ENCODE peak calls at places on chromosomes 6 and 20, in nine cellular contexts. N is H9; G is endothelial cell; R is CD8-positive, alpha-beta T cell; I is nephron progenitor cell; H is HCT116; C is A549; A is neural crest cell; Q is GM12865. E is an unnamed sample.

GRCh38 chr6:158799051-158799792 is 19.9 kb downstream of the EZR start:
- DNase-seq in G (no peak), C (no peak), I (no peak), H (no peak), R (no peak), Q (no peak), A (no peak), N (no peak), E (no peak)

GRCh38 chr6:163092846-163093245 is 321.7 kb upstream of the QKI start:
- DNase-seq in H (no peak), A (no peak), N (no peak), I (no peak), C (no peak), Q (no peak), G (no peak), R (no peak), E (no peak)

GRCh38 chr6:136014454-136015421 is 163.2 kb downstream of the PDE7B start:
- DNase-seq in Q (no peak), I (no peak), G (no peak), H (no peak), C (peak; percentile 60), R (no peak), N (no peak), A (no peak), E (peak; percentile 81)

GRCh38 chr20:53713328-53714056 is 119.9 kb upstream of the ZNF217 start:
- DNase-seq in N (peak; percentile 68), H (no peak), I (no peak), C (no peak), A (no peak), Q (no peak), R (no peak), G (no peak), E (no peak)

GRCh38 chr6:16257999-16258708 is 19.8 kb downstream of the GMPR start:
- DNase-seq in R (no peak), G (no peak), I (no peak), N (peak; percentile 74), H (no peak), A (no peak), C (no peak), Q (no peak), E (no peak)

GRCh38 chr6:32882879-32883250 is 28.9 kb downstream of the PSMB9 start:
- DNase-seq in R (no peak), N (no peak), H (no peak), A (no peak), Q (no peak), I (no peak), G (no peak), C (no peak), E (no peak)

GRCh38 chr6:159693894-159694545 is 979 bp upstream of the SOD2 start:
- DNase-seq in N (peak; percentile 27), R (peak; percentile 61), H (no peak), I (no peak), C (no peak), G (no peak), Q (peak; percentile 47), A (no peak), E (no peak)

GRCh38 chr20:25739615-25740320 is 43.1 kb upstream of the ZNF337 start:
- DNase-seq in A (no peak), N (no peak), C (no peak), G (no peak), I (no peak), H (no peak), R (no peak), Q (no peak), E (no peak)

GRCh38 chr6:20708367-20709124 is 174.3 kb downstream of the CDKAL1 start:
- DNase-seq in G (no peak), H (no peak), Q (peak; percentile 80), C (no peak), R (peak; percentile 51), I (no peak), N (no peak), A (no peak), E (no peak)

GRCh38 chr6:35765739-35766138 is 10.7 kb upstream of the CLPSL2 start:
- DNase-seq in Q (no peak), I (no peak), H (no peak), R (no peak), N (peak; percentile 49), A (no peak), G (no peak), C (no peak), E (no peak)

GRCh38 chr6:45074423-45074822 is 253.7 kb upstream of the RUNX2 start:
- DNase-seq in G (no peak), H (no peak), I (no peak), R (no peak), A (no peak), C (no peak), N (no peak), Q (no peak), E (no peak)

GRCh38 chr20:25022680-25023079 is 30.1 kb upstream of the APMAP start:
- DNase-seq in Q (no peak), C (no peak), G (no peak), H (no peak), I (no peak), R (no peak), N (no peak), A (no peak), E (no peak)

GRCh38 chr6:109383438-109383940 is 1.2 kb upstream of the CD164 start:
- DNase-seq in R (no peak), H (no peak), A (no peak), G (no peak), N (no peak), I (no peak), Q (no peak), C (no peak), E (no peak)
- TF ChIP-seq CTCF in R (peak; percentile 8), H (no peak), A (no peak), G (peak; percentile 48), N (no peak), I (no peak), Q (no peak), C (no peak), E (no peak)

DNA sequence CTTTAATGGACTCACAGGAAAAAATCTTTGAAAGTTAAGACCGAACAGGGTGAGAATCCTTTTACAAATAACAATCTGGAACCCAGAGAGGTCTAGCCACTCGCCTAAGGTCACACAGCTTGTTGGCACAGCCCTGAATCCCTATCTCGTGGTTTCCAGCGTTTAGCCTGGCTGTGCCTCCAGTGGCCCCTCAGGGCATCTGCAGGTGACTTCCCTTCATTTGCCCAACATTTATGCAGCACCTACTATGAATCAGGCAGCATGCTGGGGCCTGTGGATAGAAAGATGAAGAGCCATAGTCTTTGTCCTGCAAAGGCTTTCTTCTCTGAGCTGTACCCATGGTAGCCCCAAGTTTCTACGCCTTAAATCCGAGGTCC is 2.6 kb upstream of the NR2E1 start:
- DNase-seq in A (no peak), R (no peak), H (peak; percentile 12), I (no peak), N (peak; percentile 57), Q (no peak), C (no peak), G (no peak), E (no peak)
- TF ChIP-seq CTCF in A (no peak), R (no peak), H (no peak), I (no peak), N (peak; percentile 44), Q (peak; percentile 31), C (no peak), G (no peak), E (no peak)

DNA sequence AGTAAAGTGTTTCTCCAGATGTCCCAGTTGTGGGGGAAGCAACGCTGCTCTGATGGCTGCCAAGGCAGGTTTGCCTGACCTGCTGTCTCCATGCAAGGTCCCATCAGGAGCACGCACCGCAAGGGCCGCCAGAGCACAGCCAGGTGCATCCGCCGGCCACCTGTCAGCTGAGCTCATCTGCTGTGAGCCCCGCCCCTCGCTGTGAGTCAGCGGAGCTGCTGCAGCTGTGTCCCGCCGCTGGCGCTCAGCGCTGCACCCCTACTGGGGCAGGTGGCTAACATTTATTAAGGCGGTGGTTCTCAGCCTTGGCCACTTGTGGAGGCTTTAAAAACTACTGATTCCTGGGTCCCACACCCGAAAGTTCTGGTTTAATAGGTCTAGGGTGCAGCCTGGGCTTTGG is 225.7 kb downstream of the UST start:
- DNase-seq in I (peak; percentile 65), Q (peak; percentile 8), G (peak; percentile 51), C (peak; percentile 20), A (no peak), R (peak; percentile 43), H (peak; percentile 46), N (peak; percentile 98), E (no peak)
- TF ChIP-seq CTCF in I (no peak), Q (no peak), G (no peak), C (no peak), A (peak; percentile 5), R (no peak), H (no peak), N (no peak), E (no peak)

GRCh38 chr6:101396552-101397173 is 3.2 kb downstream of the GRIK2 start:
- DNase-seq in C (no peak), Q (peak; percentile 57), R (no peak), I (peak; percentile 94), H (no peak), N (peak; percentile 46), G (peak; percentile 78), A (peak; percentile 81), E (peak; percentile 2)

GRCh38 chr6:101392561-101393230 is 812 bp upstream of the GRIK2 start:
- DNase-seq in I (peak; percentile 26), Q (no peak), H (no peak), A (no peak), R (no peak), C (no peak), N (peak; percentile 41), G (peak; percentile 13), E (no peak)

GRCh38 chr6:101395345-101395744 is 1.8 kb downstream of the GRIK2 start:
- DNase-seq in C (no peak), H (no peak), A (no peak), Q (no peak), G (no peak), N (no peak), I (no peak), R (no peak), E (no peak)

GRCh38 chr6:101391772-101392560 is 1.5 kb upstream of the GRIK2 start:
- DNase-seq in N (peak; percentile 39), A (no peak), G (peak; percentile 5), R (no peak), Q (no peak), C (no peak), H (no peak), I (peak; percentile 46), E (no peak)

DNA sequence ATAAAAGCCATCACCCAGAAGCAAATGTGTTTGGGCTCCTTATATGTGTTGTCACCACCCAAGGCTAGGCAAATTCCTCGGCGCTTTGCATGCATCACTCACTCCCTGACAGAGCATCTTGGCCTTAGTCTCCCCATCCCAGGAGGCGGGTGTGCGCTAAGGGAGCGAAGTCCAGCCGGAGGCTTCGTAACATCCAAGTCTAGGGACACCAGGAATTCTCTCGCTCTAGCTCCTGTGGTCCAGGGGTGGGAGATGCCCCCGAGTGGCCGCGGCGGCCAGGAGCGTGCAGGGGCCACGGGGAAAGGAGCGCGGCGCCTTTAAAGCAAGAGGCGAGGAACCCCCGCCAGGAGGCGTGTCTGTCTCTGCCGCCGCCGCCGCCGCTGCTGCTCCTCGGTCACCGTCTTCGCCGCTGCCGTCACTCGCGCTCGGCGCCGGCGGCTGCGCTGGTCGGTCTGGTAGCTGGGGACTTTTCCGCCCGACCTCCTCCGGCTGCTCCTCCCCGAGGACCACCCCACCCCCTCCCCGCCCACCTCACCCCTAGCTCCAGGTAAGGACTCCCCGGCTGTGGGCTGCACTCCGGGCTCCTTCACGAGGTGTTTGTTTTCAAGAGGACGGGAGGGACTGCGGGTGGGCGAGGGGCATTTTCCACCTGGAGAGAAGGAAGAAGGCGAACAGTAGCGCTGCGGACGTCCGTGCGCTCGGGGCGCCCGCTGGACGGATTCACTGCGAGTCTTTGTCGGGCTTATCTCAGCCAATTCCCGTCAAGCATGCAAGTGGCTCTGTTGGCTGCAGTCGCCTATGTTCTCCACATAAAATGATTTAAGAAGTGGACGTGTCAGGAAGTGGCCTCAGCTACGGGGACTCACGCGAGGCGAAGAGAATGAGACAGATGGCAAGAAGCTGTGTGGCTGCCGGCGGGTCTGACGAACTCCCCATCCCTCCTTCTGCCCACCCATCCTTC is at the start of gene GRIK2:
- DNase-seq in I (peak; percentile 82), A (peak; percentile 63), Q (peak; percentile 23), G (peak; percentile 71), C (peak; percentile 17), R (no peak), H (no peak), N (peak; percentile 75), E (no peak)
- TF ChIP-seq CTCF in I (peak; percentile 31), A (peak; percentile 64), Q (no peak), G (peak; percentile 39), C (peak; percentile 6), R (no peak), H (no peak), N (peak; percentile 50), E (no peak)